ENCODE peak calls at places on chromosomes 11 and 22, in four cellular contexts. W is Karpas-422, P is PC-3, B is HCT116. A is an unnamed sample.

GRCh38 chr11:58905716-58906547 is 33.4 kb upstream of the GLYATL1 start:
- DNase-seq in W (no peak), P (peak; percentile 77), B (no peak), A (no peak)

GRCh38 chr22:30883586-30884145 is 84.9 kb downstream of the MORC2 start:
- DNase-seq in W (no peak), P (no peak), B (no peak), A (no peak)

GRCh38 chr11:60938500-60938899 is 13.5 kb downstream of the SLC15A3 start:
- DNase-seq in W (no peak), P (no peak), B (no peak), A (no peak)

GRCh38 chr11:27497911-27498310 is 8.7 kb downstream of the LIN7C start:
- DNase-seq in W (no peak), P (no peak), B (no peak), A (no peak)

GRCh38 chr11:914747-915493 is 4.3 kb upstream of the CHID1 start:
- DNase-seq in W (no peak), P (no peak), B (no peak), A (no peak)

GRCh38 chr11:1753426-1754305 is 3.3 kb upstream of the IFITM10 start:
- DNase-seq in W (no peak), P (no peak), B (no peak), A (no peak)

GRCh38 chr11:123645576-123645975 is 8.8 kb downstream of the SCN3B start:
- DNase-seq in W (no peak), P (no peak), B (no peak), A (no peak)

GRCh38 chr11:10317776-10318526 is 13.1 kb downstream of the ADM start:
- DNase-seq in W (no peak), P (no peak), B (no peak), A (peak; percentile 76)

GRCh38 chr22:28822930-28823481 is 22.6 kb upstream of the XBP1 start:
- DNase-seq in W (no peak), P (no peak), B (no peak), A (peak; percentile 97)

GRCh38 chr11:64854534-64855502 is 10.4 kb upstream of the CDC42BPG start:
- DNase-seq in W (no peak), P (peak; percentile 100), B (peak; percentile 91), A (no peak)

GRCh38 chr11:94822080-94822479 is 53.9 kb downstream of the AMOTL1 start:
- DNase-seq in W (no peak), P (no peak), B (no peak), A (no peak)

GRCh38 chr11:131481317-131481716 is 110.9 kb downstream of the NTM start:
- DNase-seq in W (no peak), P (no peak), B (no peak), A (no peak)

GRCh38 chr11:47433991-47434786 is 8.0 kb upstream of the PSMC3 start:
- DNase-seq in W (no peak), P (no peak), B (no peak), A (no peak)

GRCh38 chr11:85827768-85828639 is 17.1 kb upstream of the SYTL2 start:
- DNase-seq in W (no peak), P (peak; percentile 97), B (peak; percentile 77), A (peak; percentile 21)

GRCh38 chr22:42752912-42753311 is 32.2 kb upstream of the A4GALT start:
- DNase-seq in W (no peak), P (no peak), B (no peak), A (no peak)

GRCh38 chr22:40147388-40148176 is 30.1 kb upstream of the TNRC6B start:
- DNase-seq in W (no peak), P (no peak), B (no peak), A (no peak)

GRCh38 chr11:65663634-65664200 is 1.0 kb upstream of the RELA start:
- DNase-seq in W (peak; percentile 63), P (peak; percentile 34), B (no peak), A (no peak)

GRCh38 chr11:67366546-67366945 is 6.9 kb downstream of the CLCF1 start:
- DNase-seq in W (no peak), P (no peak), B (no peak), A (no peak)

GRCh38 chr22:50264104-50264745 is 2.7 kb upstream of the MAPK12 start:
- DNase-seq in W (no peak), P (no peak), B (no peak), A (no peak)

GRCh38 chr11:107040447-107041444 is 22.5 kb upstream of the GUCY1A2 start:
- DNase-seq in W (no peak), P (peak; percentile 63), B (no peak), A (peak; percentile 23)

GRCh38 chr11:1050581-1051355 is 14.2 kb upstream of the MUC6 start:
- DNase-seq in W (peak; percentile 92), P (peak; percentile 87), B (peak; percentile 48), A (peak; percentile 77)

GRCh38 chr11:64762277-64762915 is 2.6 kb upstream of the PYGM start:
- DNase-seq in W (no peak), P (peak; percentile 28), B (no peak), A (no peak)

GRCh38 chr22:35966314-35967045 is 62.1 kb downstream of the RBFOX2 start:
- DNase-seq in W (no peak), P (peak; percentile 41), B (no peak), A (no peak)

GRCh38 chr11:125990244-125990643 is 44.4 kb downstream of the VSIG10L2 start:
- DNase-seq in W (no peak), P (peak; percentile 20), B (no peak), A (no peak)

GRCh38 chr11:124970925-124971324 is 16.9 kb downstream of the CCDC15 start:
- DNase-seq in W (no peak), P (peak; percentile 76), B (peak; percentile 42), A (peak; percentile 32)

GRCh38 chr11:63802637-63803414 is 10.4 kb upstream of the SPINDOC start:
- DNase-seq in W (peak; percentile 65), P (peak; percentile 90), B (peak; percentile 72), A (no peak)

GRCh38 chr22:23913306-23913660 is 19.1 kb downstream of the MIF start:
- DNase-seq in W (peak; percentile 53), P (no peak), B (no peak), A (no peak)

GRCh38 chr11:128835741-128836410 is 31.2 kb downstream of the KCNJ1 start:
- DNase-seq in W (no peak), P (no peak), B (no peak), A (no peak)

GRCh38 chr22:49551897-49552659 is 275.6 kb downstream of the BRD1 start:
- DNase-seq in W (no peak), P (no peak), B (no peak), A (no peak)

GRCh38 chr22:46156031-46156430 is 5.7 kb downstream of the PPARA start:
- DNase-seq in W (no peak), P (no peak), B (no peak), A (no peak)

GRCh38 chr11:128503231-128503991 is 83.9 kb downstream of the ETS1 start:
- DNase-seq in W (peak; percentile 57), P (no peak), B (no peak), A (no peak)

GRCh38 chr11:78207532-78208256 is 19.0 kb downstream of the USP35 start:
- DNase-seq in W (no peak), P (no peak), B (no peak), A (no peak)

GRCh38 chr11:105609832-105610781 is at the start of gene GRIA4:
- DNase-seq in W (no peak), P (no peak), B (no peak), A (peak; percentile 70)
- H3K9ac ChIP-seq in W (no peak within 1 kb of the TSS), P (no peak within 1 kb of the TSS), B (no peak within 1 kb of the TSS), A (no peak within 1 kb of the TSS)

DNA sequence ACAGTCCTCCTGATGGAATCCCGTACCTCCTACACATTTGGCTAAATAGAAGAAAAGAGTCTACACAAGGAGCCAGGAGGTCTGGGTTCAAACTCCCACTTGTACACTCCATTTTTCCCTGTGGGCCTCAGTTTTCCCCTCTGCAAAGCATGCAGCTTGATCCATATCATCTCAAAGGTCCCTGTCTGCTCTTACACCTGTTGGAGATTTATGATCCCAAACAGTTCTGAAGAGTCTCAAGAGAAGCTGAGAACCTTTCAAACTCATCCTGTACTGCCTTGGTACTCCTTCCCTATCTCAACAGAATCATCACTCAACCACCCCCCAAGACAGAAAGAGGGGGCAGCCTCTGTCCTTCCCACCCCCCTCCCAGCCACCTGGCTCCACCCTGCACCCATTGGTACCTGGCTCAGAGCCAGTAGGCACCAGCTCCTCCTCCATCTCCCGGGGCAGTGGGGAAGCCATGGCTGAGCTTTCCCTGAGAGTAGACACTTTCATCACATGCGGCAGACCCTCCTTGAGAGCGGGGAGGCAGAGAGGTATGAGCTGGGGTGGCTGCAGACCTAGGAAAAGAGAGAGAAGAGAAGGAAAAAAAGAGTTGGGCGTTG is 3.3 kb downstream of the TNKS1BP1 start:
- DNase-seq in W (no peak), P (no peak), B (no peak), A (no peak)
- H3K4me3 ChIP-seq in W (no peak overlapping the region), P (peak overlapping the region; percentile 85), B (peak overlapping the region; percentile 75), A (no peak overlapping the region)

GRCh38 chr22:41681616-41682015 is 7.1 kb downstream of the SNU13 start:
- DNase-seq in W (no peak), P (no peak), B (no peak), A (no peak)
- H4K20me1 ChIP-seq in W (peaks cover 39% of the 10 kb centered on the region), P (peaks cover 8% of the 10 kb centered on the region), B (peaks cover 36% of the 10 kb centered on the region), A (peaks cover 18% of the 10 kb centered on the region)

GRCh38 chr11:119152604-119153003 is 3.8 kb downstream of the ABCG4 start:
- DNase-seq in W (no peak), P (no peak), B (no peak), A (no peak)

GRCh38 chr11:119148855-119149370 is at the start of gene ABCG4:
- DNase-seq in W (no peak), P (peak; percentile 21), B (no peak), A (no peak)

GRCh38 chr11:119147604-119148333 is 1.1 kb upstream of the ABCG4 start:
- DNase-seq in W (no peak), P (no peak), B (no peak), A (no peak)

GRCh38 chr11:119152043-119152442 is 3.2 kb downstream of the ABCG4 start:
- DNase-seq in W (no peak), P (no peak), B (no peak), A (no peak)

DNA sequence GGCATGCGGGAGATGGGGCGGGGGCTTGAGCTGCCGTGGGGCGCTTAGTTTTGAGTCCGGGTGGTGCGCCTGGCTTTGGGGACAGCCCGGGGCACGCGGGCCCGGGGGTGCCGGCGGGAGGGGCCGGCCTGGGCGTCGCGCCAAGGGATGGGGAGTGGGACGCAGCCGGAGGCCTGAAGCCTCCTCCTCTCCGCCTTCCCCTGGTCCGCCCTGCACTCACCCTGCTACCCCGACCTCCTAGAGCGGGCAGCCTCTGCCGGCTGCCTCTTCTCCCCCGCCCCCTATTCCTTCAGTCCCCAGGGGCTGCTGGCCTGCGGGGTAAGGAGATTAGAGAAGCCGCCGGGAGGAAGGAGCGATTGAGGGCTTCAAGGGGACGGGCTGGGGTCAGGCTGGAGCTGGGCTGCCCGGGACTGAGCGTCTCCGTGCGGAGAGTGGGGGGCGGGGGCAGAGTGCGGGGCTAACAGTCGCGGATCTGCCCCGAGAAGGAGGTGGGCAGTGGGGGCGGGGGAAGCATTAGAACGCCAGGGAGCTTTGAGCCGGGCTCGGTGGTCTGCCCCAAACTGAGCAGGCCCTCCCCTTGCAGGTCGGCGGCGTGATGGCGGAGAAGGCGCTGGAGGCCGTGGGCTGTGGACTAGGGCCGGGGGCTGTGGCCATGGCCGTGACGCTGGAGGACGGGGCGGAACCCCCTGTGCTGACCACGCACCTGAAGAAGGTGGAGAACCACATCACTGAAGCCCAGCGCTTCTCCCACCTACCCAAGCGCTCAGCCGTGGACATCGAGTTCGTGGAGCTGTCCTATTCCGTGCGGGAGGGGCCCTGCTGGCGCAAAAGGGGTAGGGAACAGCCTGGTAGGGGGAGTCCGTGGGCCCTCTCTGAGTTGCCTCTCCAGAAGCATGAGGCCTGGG is 771 bp downstream of the ABCG4 start:
- DNase-seq in W (no peak), P (no peak), B (no peak), A (no peak)
- H3K9ac ChIP-seq in W (no peak overlapping the region), P (no peak overlapping the region), B (peak overlapping the region; percentile 61), A (no peak overlapping the region)

A was measured in MM.1S.